ENCODE peak calls at places on chromosomes 11 and 22, in eight cellular contexts. One of them, this sample, is unnamed.

GRCh38 chr11:93700830-93701229 is 39.3 kb downstream of the CEP295 start:
- DNase-seq in amniotic epithelial cell: peak; percentile 81
- DNase-seq in AG09309: peak; percentile 10
- DNase-seq in activated naive CD4-positive, alpha-beta T cell: no peak
- DNase-seq in MG63: no peak
- DNase-seq in colonic mucosa: no peak
- DNase-seq in GM12892: no peak
- DNase-seq in stimulated activated CD4-positive, alpha-beta T cell treated with anti-CD3 and anti-CD28 coated beads, Interleukin-1b, Interleukin-23, amount 100 ng/mL, for 1 hour: no peak
- DNase-seq in this sample: no peak

GRCh38 chr11:8338138-8338537 is 74.5 kb upstream of the LMO1 start:
- DNase-seq in amniotic epithelial cell: peak; percentile 24
- DNase-seq in AG09309: no peak
- DNase-seq in activated naive CD4-positive, alpha-beta T cell: no peak
- DNase-seq in MG63: peak; percentile 44
- DNase-seq in colonic mucosa: peak; percentile 48
- DNase-seq in GM12892: peak; percentile 64
- DNase-seq in stimulated activated CD4-positive, alpha-beta T cell treated with anti-CD3 and anti-CD28 coated beads, Interleukin-1b, Interleukin-23, amount 100 ng/mL, for 1 hour: no peak
- DNase-seq in this sample: peak; percentile 68

GRCh38 chr11:47992959-47993820 is 12.8 kb downstream of the PTPRJ start:
- DNase-seq in amniotic epithelial cell: peak; percentile 96
- DNase-seq in AG09309: no peak
- DNase-seq in activated naive CD4-positive, alpha-beta T cell: no peak
- DNase-seq in MG63: peak; percentile 93
- DNase-seq in colonic mucosa: no peak
- DNase-seq in GM12892: no peak
- DNase-seq in stimulated activated CD4-positive, alpha-beta T cell treated with anti-CD3 and anti-CD28 coated beads, Interleukin-1b, Interleukin-23, amount 100 ng/mL, for 1 hour: no peak
- DNase-seq in this sample: no peak

GRCh38 chr11:102064316-102064715 is 17.1 kb downstream of the CFAP300 start:
- DNase-seq in amniotic epithelial cell: no peak
- DNase-seq in AG09309: no peak
- DNase-seq in activated naive CD4-positive, alpha-beta T cell: no peak
- DNase-seq in MG63: no peak
- DNase-seq in colonic mucosa: no peak
- DNase-seq in GM12892: no peak
- DNase-seq in stimulated activated CD4-positive, alpha-beta T cell treated with anti-CD3 and anti-CD28 coated beads, Interleukin-1b, Interleukin-23, amount 100 ng/mL, for 1 hour: no peak
- DNase-seq in this sample: no peak

GRCh38 chr11:3155691-3156258 is 9.3 kb downstream of the OSBPL5 start:
- DNase-seq in amniotic epithelial cell: no peak
- DNase-seq in AG09309: no peak
- DNase-seq in activated naive CD4-positive, alpha-beta T cell: no peak
- DNase-seq in MG63: no peak
- DNase-seq in colonic mucosa: no peak
- DNase-seq in GM12892: no peak
- DNase-seq in stimulated activated CD4-positive, alpha-beta T cell treated with anti-CD3 and anti-CD28 coated beads, Interleukin-1b, Interleukin-23, amount 100 ng/mL, for 1 hour: no peak
- DNase-seq in this sample: no peak

GRCh38 chr11:9838961-9839360 is 175.1 kb downstream of the SWAP70 start:
- DNase-seq in amniotic epithelial cell: no peak
- DNase-seq in AG09309: no peak
- DNase-seq in activated naive CD4-positive, alpha-beta T cell: no peak
- DNase-seq in MG63: peak; percentile 46
- DNase-seq in colonic mucosa: no peak
- DNase-seq in GM12892: no peak
- DNase-seq in stimulated activated CD4-positive, alpha-beta T cell treated with anti-CD3 and anti-CD28 coated beads, Interleukin-1b, Interleukin-23, amount 100 ng/mL, for 1 hour: no peak
- DNase-seq in this sample: no peak

GRCh38 chr22:35524966-35525686 is 15.5 kb upstream of the RASD2 start:
- DNase-seq in amniotic epithelial cell: no peak
- DNase-seq in AG09309: no peak
- DNase-seq in activated naive CD4-positive, alpha-beta T cell: no peak
- DNase-seq in MG63: no peak
- DNase-seq in colonic mucosa: peak; percentile 30
- DNase-seq in GM12892: no peak
- DNase-seq in stimulated activated CD4-positive, alpha-beta T cell treated with anti-CD3 and anti-CD28 coated beads, Interleukin-1b, Interleukin-23, amount 100 ng/mL, for 1 hour: no peak
- DNase-seq in this sample: peak; percentile 18

GRCh38 chr11:82818399-82819043 is 81.7 kb downstream of the PRCP start:
- DNase-seq in amniotic epithelial cell: no peak
- DNase-seq in AG09309: no peak
- DNase-seq in activated naive CD4-positive, alpha-beta T cell: no peak
- DNase-seq in MG63: no peak
- DNase-seq in colonic mucosa: no peak
- DNase-seq in GM12892: no peak
- DNase-seq in stimulated activated CD4-positive, alpha-beta T cell treated with anti-CD3 and anti-CD28 coated beads, Interleukin-1b, Interleukin-23, amount 100 ng/mL, for 1 hour: no peak
- DNase-seq in this sample: no peak

GRCh38 chr11:75485742-75486141 is 40.0 kb downstream of the GDPD5 start:
- DNase-seq in amniotic epithelial cell: no peak
- DNase-seq in AG09309: no peak
- DNase-seq in activated naive CD4-positive, alpha-beta T cell: no peak
- DNase-seq in MG63: no peak
- DNase-seq in colonic mucosa: no peak
- DNase-seq in GM12892: no peak
- DNase-seq in stimulated activated CD4-positive, alpha-beta T cell treated with anti-CD3 and anti-CD28 coated beads, Interleukin-1b, Interleukin-23, amount 100 ng/mL, for 1 hour: no peak
- DNase-seq in this sample: no peak

GRCh38 chr11:112453601-112454577 is 193.2 kb upstream of the PLET1 start:
- DNase-seq in amniotic epithelial cell: peak; percentile 52
- DNase-seq in AG09309: no peak
- DNase-seq in activated naive CD4-positive, alpha-beta T cell: no peak
- DNase-seq in MG63: peak; percentile 47
- DNase-seq in colonic mucosa: peak; percentile 50
- DNase-seq in GM12892: no peak
- DNase-seq in stimulated activated CD4-positive, alpha-beta T cell treated with anti-CD3 and anti-CD28 coated beads, Interleukin-1b, Interleukin-23, amount 100 ng/mL, for 1 hour: no peak
- DNase-seq in this sample: peak; percentile 31

GRCh38 chr22:20604092-20604747 is 96.8 kb downstream of the MED15 start:
- DNase-seq in amniotic epithelial cell: no peak
- DNase-seq in AG09309: no peak
- DNase-seq in activated naive CD4-positive, alpha-beta T cell: no peak
- DNase-seq in MG63: no peak
- DNase-seq in colonic mucosa: no peak
- DNase-seq in GM12892: no peak
- DNase-seq in stimulated activated CD4-positive, alpha-beta T cell treated with anti-CD3 and anti-CD28 coated beads, Interleukin-1b, Interleukin-23, amount 100 ng/mL, for 1 hour: no peak
- DNase-seq in this sample: no peak

GRCh38 chr11:2150206-2150847 is 10.7 kb downstream of the INS start:
- DNase-seq in amniotic epithelial cell: peak; percentile 65
- DNase-seq in AG09309: peak; percentile 29
- DNase-seq in activated naive CD4-positive, alpha-beta T cell: no peak
- DNase-seq in MG63: no peak
- DNase-seq in colonic mucosa: no peak
- DNase-seq in GM12892: no peak
- DNase-seq in stimulated activated CD4-positive, alpha-beta T cell treated with anti-CD3 and anti-CD28 coated beads, Interleukin-1b, Interleukin-23, amount 100 ng/mL, for 1 hour: no peak
- DNase-seq in this sample: no peak

GRCh38 chr22:17119481-17120202 is 1.5 kb downstream of the TMEM121B start:
- DNase-seq in amniotic epithelial cell: peak; percentile 21
- DNase-seq in AG09309: no peak
- DNase-seq in activated naive CD4-positive, alpha-beta T cell: no peak
- DNase-seq in MG63: no peak
- DNase-seq in colonic mucosa: peak; percentile 45
- DNase-seq in GM12892: no peak
- DNase-seq in stimulated activated CD4-positive, alpha-beta T cell treated with anti-CD3 and anti-CD28 coated beads, Interleukin-1b, Interleukin-23, amount 100 ng/mL, for 1 hour: no peak
- DNase-seq in this sample: peak; percentile 43

GRCh38 chr22:47695176-47695575 is 932.7 kb downstream of the TBC1D22A start:
- DNase-seq in amniotic epithelial cell: no peak
- DNase-seq in AG09309: no peak
- DNase-seq in activated naive CD4-positive, alpha-beta T cell: no peak
- DNase-seq in MG63: no peak
- DNase-seq in colonic mucosa: no peak
- DNase-seq in GM12892: no peak
- DNase-seq in stimulated activated CD4-positive, alpha-beta T cell treated with anti-CD3 and anti-CD28 coated beads, Interleukin-1b, Interleukin-23, amount 100 ng/mL, for 1 hour: no peak
- DNase-seq in this sample: no peak

GRCh38 chr11:46557684-46558151 is 36.1 kb downstream of the AMBRA1 start:
- DNase-seq in amniotic epithelial cell: no peak
- DNase-seq in AG09309: no peak
- DNase-seq in activated naive CD4-positive, alpha-beta T cell: no peak
- DNase-seq in MG63: peak; percentile 70
- DNase-seq in colonic mucosa: no peak
- DNase-seq in GM12892: no peak
- DNase-seq in stimulated activated CD4-positive, alpha-beta T cell treated with anti-CD3 and anti-CD28 coated beads, Interleukin-1b, Interleukin-23, amount 100 ng/mL, for 1 hour: no peak
- DNase-seq in this sample: no peak

GRCh38 chr22:47736166-47737034 is 974.0 kb downstream of the TBC1D22A start:
- DNase-seq in amniotic epithelial cell: no peak
- DNase-seq in AG09309: no peak
- DNase-seq in activated naive CD4-positive, alpha-beta T cell: no peak
- DNase-seq in MG63: peak; percentile 48
- DNase-seq in colonic mucosa: no peak
- DNase-seq in GM12892: no peak
- DNase-seq in stimulated activated CD4-positive, alpha-beta T cell treated with anti-CD3 and anti-CD28 coated beads, Interleukin-1b, Interleukin-23, amount 100 ng/mL, for 1 hour: no peak
- DNase-seq in this sample: no peak

GRCh38 chr11:117851091-117851490 is 25.4 kb downstream of the FXYD6 start:
- DNase-seq in amniotic epithelial cell: peak; percentile 51
- DNase-seq in AG09309: no peak
- DNase-seq in activated naive CD4-positive, alpha-beta T cell: no peak
- DNase-seq in MG63: peak; percentile 48
- DNase-seq in colonic mucosa: peak; percentile 17
- DNase-seq in GM12892: no peak
- DNase-seq in stimulated activated CD4-positive, alpha-beta T cell treated with anti-CD3 and anti-CD28 coated beads, Interleukin-1b, Interleukin-23, amount 100 ng/mL, for 1 hour: no peak
- DNase-seq in this sample: no peak

GRCh38 chr22:46652930-46653331 is 32.7 kb downstream of the GRAMD4 start:
- DNase-seq in amniotic epithelial cell: no peak
- DNase-seq in AG09309: no peak
- DNase-seq in activated naive CD4-positive, alpha-beta T cell: no peak
- DNase-seq in MG63: no peak
- DNase-seq in colonic mucosa: no peak
- DNase-seq in GM12892: no peak
- DNase-seq in stimulated activated CD4-positive, alpha-beta T cell treated with anti-CD3 and anti-CD28 coated beads, Interleukin-1b, Interleukin-23, amount 100 ng/mL, for 1 hour: no peak
- DNase-seq in this sample: no peak